ENCODE peak calls at places on chromosomes 6 and 20, in nine cellular contexts. One of them, this sample, is unnamed.

GRCh38 chr6:111230351-111231077 is 143.2 kb downstream of the SLC16A10 start:
- DNase-seq in GM03348: peak; percentile 74
- DNase-seq in right atrium auricular region: no peak
- DNase-seq in CD8-positive, alpha-beta T cell: no peak
- DNase-seq in mucosa of gallbladder: no peak
- DNase-seq in hypothalamus: no peak
- DNase-seq in activated CD4-positive, CD25-positive, alpha-beta regulatory T cell: no peak
- DNase-seq in aorta: no peak
- DNase-seq in activated CD8-positive, alpha-beta memory T cell treated with anti-CD3 and anti-CD28 coated beads, Interleukin-2, amount 50 U/mL, for 4 hours: no peak
- DNase-seq in this sample: no peak

GRCh38 chr6:145086197-145086596 is 649.1 kb downstream of the EPM2A start:
- DNase-seq in aorta: no peak
- DNase-seq in right atrium auricular region: no peak
- DNase-seq in hypothalamus: no peak
- DNase-seq in mucosa of gallbladder: no peak
- DNase-seq in CD8-positive, alpha-beta T cell: no peak
- DNase-seq in GM03348: peak; percentile 6
- DNase-seq in activated CD4-positive, CD25-positive, alpha-beta regulatory T cell: no peak
- DNase-seq in activated CD8-positive, alpha-beta memory T cell treated with anti-CD3 and anti-CD28 coated beads, Interleukin-2, amount 50 U/mL, for 4 hours: no peak
- DNase-seq in this sample: no peak

GRCh38 chr6:160000280-160000704 is 31.4 kb downstream of the IGF2R start:
- DNase-seq in CD8-positive, alpha-beta T cell: no peak
- DNase-seq in aorta: no peak
- DNase-seq in activated CD4-positive, CD25-positive, alpha-beta regulatory T cell: no peak
- DNase-seq in hypothalamus: no peak
- DNase-seq in mucosa of gallbladder: no peak
- DNase-seq in right atrium auricular region: no peak
- DNase-seq in activated CD8-positive, alpha-beta memory T cell treated with anti-CD3 and anti-CD28 coated beads, Interleukin-2, amount 50 U/mL, for 4 hours: no peak
- DNase-seq in GM03348: no peak
- DNase-seq in this sample: no peak

GRCh38 chr20:33059741-33060390 is 6.2 kb downstream of the BPIFB3 start:
- DNase-seq in GM03348: no peak
- DNase-seq in CD8-positive, alpha-beta T cell: no peak
- DNase-seq in right atrium auricular region: no peak
- DNase-seq in aorta: no peak
- DNase-seq in mucosa of gallbladder: no peak
- DNase-seq in activated CD4-positive, CD25-positive, alpha-beta regulatory T cell: no peak
- DNase-seq in activated CD8-positive, alpha-beta memory T cell treated with anti-CD3 and anti-CD28 coated beads, Interleukin-2, amount 50 U/mL, for 4 hours: no peak
- DNase-seq in hypothalamus: no peak
- DNase-seq in this sample: no peak

GRCh38 chr6:33744001-33744848 is 2.5 kb downstream of the IP6K3 start:
- DNase-seq in aorta: peak; percentile 70
- DNase-seq in right atrium auricular region: peak; percentile 76
- DNase-seq in activated CD8-positive, alpha-beta memory T cell treated with anti-CD3 and anti-CD28 coated beads, Interleukin-2, amount 50 U/mL, for 4 hours: peak; percentile 73
- DNase-seq in CD8-positive, alpha-beta T cell: peak; percentile 83
- DNase-seq in GM03348: peak; percentile 91
- DNase-seq in hypothalamus: peak; percentile 28
- DNase-seq in activated CD4-positive, CD25-positive, alpha-beta regulatory T cell: peak; percentile 52
- DNase-seq in mucosa of gallbladder: peak; percentile 65
- DNase-seq in this sample: peak; percentile 86

GRCh38 chr6:43629104-43629504 is at the start of gene GTPBP2:
- DNase-seq in CD8-positive, alpha-beta T cell: peak; percentile 96
- DNase-seq in hypothalamus: peak; percentile 79
- DNase-seq in activated CD4-positive, CD25-positive, alpha-beta regulatory T cell: peak; percentile 88
- DNase-seq in GM03348: peak; percentile 97
- DNase-seq in activated CD8-positive, alpha-beta memory T cell treated with anti-CD3 and anti-CD28 coated beads, Interleukin-2, amount 50 U/mL, for 4 hours: peak; percentile 95
- DNase-seq in mucosa of gallbladder: peak; percentile 99
- DNase-seq in aorta: peak; percentile 99
- DNase-seq in right atrium auricular region: peak; percentile 99
- DNase-seq in this sample: peak; percentile 99

GRCh38 chr6:97687916-97688315 is 404.9 kb upstream of the MMS22L start:
- DNase-seq in mucosa of gallbladder: no peak
- DNase-seq in GM03348: no peak
- DNase-seq in activated CD4-positive, CD25-positive, alpha-beta regulatory T cell: no peak
- DNase-seq in hypothalamus: no peak
- DNase-seq in activated CD8-positive, alpha-beta memory T cell treated with anti-CD3 and anti-CD28 coated beads, Interleukin-2, amount 50 U/mL, for 4 hours: no peak
- DNase-seq in right atrium auricular region: no peak
- DNase-seq in aorta: no peak
- DNase-seq in CD8-positive, alpha-beta T cell: no peak
- DNase-seq in this sample: no peak

GRCh38 chr6:130676077-130676772 is 151.0 kb upstream of the SMLR1 start:
- DNase-seq in mucosa of gallbladder: no peak
- DNase-seq in aorta: no peak
- DNase-seq in activated CD8-positive, alpha-beta memory T cell treated with anti-CD3 and anti-CD28 coated beads, Interleukin-2, amount 50 U/mL, for 4 hours: no peak
- DNase-seq in activated CD4-positive, CD25-positive, alpha-beta regulatory T cell: no peak
- DNase-seq in right atrium auricular region: no peak
- DNase-seq in hypothalamus: no peak
- DNase-seq in GM03348: no peak
- DNase-seq in CD8-positive, alpha-beta T cell: no peak
- DNase-seq in this sample: no peak

GRCh38 chr6:168908887-168909286 is 344.8 kb downstream of the THBS2 start:
- DNase-seq in hypothalamus: no peak
- DNase-seq in CD8-positive, alpha-beta T cell: no peak
- DNase-seq in GM03348: peak; percentile 85
- DNase-seq in activated CD4-positive, CD25-positive, alpha-beta regulatory T cell: no peak
- DNase-seq in right atrium auricular region: no peak
- DNase-seq in mucosa of gallbladder: no peak
- DNase-seq in activated CD8-positive, alpha-beta memory T cell treated with anti-CD3 and anti-CD28 coated beads, Interleukin-2, amount 50 U/mL, for 4 hours: no peak
- DNase-seq in aorta: no peak
- DNase-seq in this sample: no peak

GRCh38 chr6:25925808-25926325 is 4.6 kb downstream of the SLC17A2 start:
- DNase-seq in mucosa of gallbladder: no peak
- DNase-seq in activated CD4-positive, CD25-positive, alpha-beta regulatory T cell: no peak
- DNase-seq in activated CD8-positive, alpha-beta memory T cell treated with anti-CD3 and anti-CD28 coated beads, Interleukin-2, amount 50 U/mL, for 4 hours: no peak
- DNase-seq in CD8-positive, alpha-beta T cell: no peak
- DNase-seq in aorta: no peak
- DNase-seq in hypothalamus: no peak
- DNase-seq in right atrium auricular region: no peak
- DNase-seq in GM03348: no peak
- DNase-seq in this sample: no peak

GRCh38 chr6:111653961-111654360 is 48.3 kb upstream of the TRAF3IP2 start:
- DNase-seq in aorta: no peak
- DNase-seq in CD8-positive, alpha-beta T cell: no peak
- DNase-seq in GM03348: no peak
- DNase-seq in mucosa of gallbladder: no peak
- DNase-seq in right atrium auricular region: no peak
- DNase-seq in hypothalamus: no peak
- DNase-seq in activated CD8-positive, alpha-beta memory T cell treated with anti-CD3 and anti-CD28 coated beads, Interleukin-2, amount 50 U/mL, for 4 hours: no peak
- DNase-seq in activated CD4-positive, CD25-positive, alpha-beta regulatory T cell: no peak
- DNase-seq in this sample: no peak

GRCh38 chr20:51570755-51571469 is 28.4 kb upstream of the NFATC2 start:
- DNase-seq in activated CD4-positive, CD25-positive, alpha-beta regulatory T cell: no peak
- DNase-seq in mucosa of gallbladder: no peak
- DNase-seq in right atrium auricular region: peak; percentile 83
- DNase-seq in activated CD8-positive, alpha-beta memory T cell treated with anti-CD3 and anti-CD28 coated beads, Interleukin-2, amount 50 U/mL, for 4 hours: no peak
- DNase-seq in aorta: peak; percentile 51
- DNase-seq in hypothalamus: no peak
- DNase-seq in GM03348: peak; percentile 45
- DNase-seq in CD8-positive, alpha-beta T cell: no peak
- DNase-seq in this sample: no peak

GRCh38 chr6:31908791-31909190 is 6.9 kb upstream of the ZBTB12 start:
- DNase-seq in right atrium auricular region: no peak
- DNase-seq in activated CD4-positive, CD25-positive, alpha-beta regulatory T cell: no peak
- DNase-seq in aorta: no peak
- DNase-seq in CD8-positive, alpha-beta T cell: no peak
- DNase-seq in mucosa of gallbladder: no peak
- DNase-seq in hypothalamus: no peak
- DNase-seq in GM03348: no peak
- DNase-seq in activated CD8-positive, alpha-beta memory T cell treated with anti-CD3 and anti-CD28 coated beads, Interleukin-2, amount 50 U/mL, for 4 hours: no peak
- DNase-seq in this sample: no peak

GRCh38 chr6:10850728-10851127 is 12.4 kb upstream of the MAK start:
- DNase-seq in activated CD8-positive, alpha-beta memory T cell treated with anti-CD3 and anti-CD28 coated beads, Interleukin-2, amount 50 U/mL, for 4 hours: no peak
- DNase-seq in CD8-positive, alpha-beta T cell: no peak
- DNase-seq in aorta: no peak
- DNase-seq in mucosa of gallbladder: no peak
- DNase-seq in hypothalamus: no peak
- DNase-seq in right atrium auricular region: no peak
- DNase-seq in GM03348: no peak
- DNase-seq in activated CD4-positive, CD25-positive, alpha-beta regulatory T cell: no peak
- DNase-seq in this sample: no peak

GRCh38 chr6:139146317-139146726 is 11.4 kb downstream of the HECA start:
- DNase-seq in activated CD4-positive, CD25-positive, alpha-beta regulatory T cell: no peak
- DNase-seq in hypothalamus: no peak
- DNase-seq in CD8-positive, alpha-beta T cell: no peak
- DNase-seq in activated CD8-positive, alpha-beta memory T cell treated with anti-CD3 and anti-CD28 coated beads, Interleukin-2, amount 50 U/mL, for 4 hours: no peak
- DNase-seq in mucosa of gallbladder: no peak
- DNase-seq in aorta: no peak
- DNase-seq in GM03348: no peak
- DNase-seq in right atrium auricular region: no peak
- DNase-seq in this sample: no peak

GRCh38 chr6:27237089-27237723 is 10.3 kb upstream of the PRSS16 start:
- DNase-seq in GM03348: peak; percentile 43
- DNase-seq in right atrium auricular region: no peak
- DNase-seq in CD8-positive, alpha-beta T cell: no peak
- DNase-seq in activated CD8-positive, alpha-beta memory T cell treated with anti-CD3 and anti-CD28 coated beads, Interleukin-2, amount 50 U/mL, for 4 hours: no peak
- DNase-seq in hypothalamus: no peak
- DNase-seq in activated CD4-positive, CD25-positive, alpha-beta regulatory T cell: peak; percentile 14
- DNase-seq in mucosa of gallbladder: no peak
- DNase-seq in aorta: no peak
- DNase-seq in this sample: peak; percentile 56

GRCh38 chr20:59013959-59014608 is 5.1 kb upstream of the TUBB1 start:
- DNase-seq in aorta: peak; percentile 82
- DNase-seq in activated CD8-positive, alpha-beta memory T cell treated with anti-CD3 and anti-CD28 coated beads, Interleukin-2, amount 50 U/mL, for 4 hours: no peak
- DNase-seq in hypothalamus: no peak
- DNase-seq in mucosa of gallbladder: no peak
- DNase-seq in GM03348: peak; percentile 65
- DNase-seq in right atrium auricular region: peak; percentile 48
- DNase-seq in activated CD4-positive, CD25-positive, alpha-beta regulatory T cell: no peak
- DNase-seq in CD8-positive, alpha-beta T cell: peak; percentile 58
- DNase-seq in this sample: no peak

GRCh38 chr20:51456511-51457280 is 85.8 kb downstream of the NFATC2 start:
- DNase-seq in hypothalamus: peak; percentile 60
- DNase-seq in activated CD8-positive, alpha-beta memory T cell treated with anti-CD3 and anti-CD28 coated beads, Interleukin-2, amount 50 U/mL, for 4 hours: no peak
- DNase-seq in activated CD4-positive, CD25-positive, alpha-beta regulatory T cell: no peak
- DNase-seq in CD8-positive, alpha-beta T cell: no peak
- DNase-seq in mucosa of gallbladder: peak; percentile 96
- DNase-seq in right atrium auricular region: peak; percentile 95
- DNase-seq in aorta: peak; percentile 97
- DNase-seq in GM03348: peak; percentile 97
- DNase-seq in this sample: no peak

GRCh38 chr20:33606114-33606771 is 55.9 kb upstream of the C20orf144 start:
- DNase-seq in mucosa of gallbladder: no peak
- DNase-seq in aorta: no peak
- DNase-seq in right atrium auricular region: no peak
- DNase-seq in CD8-positive, alpha-beta T cell: no peak
- DNase-seq in GM03348: no peak
- DNase-seq in hypothalamus: no peak
- DNase-seq in activated CD8-positive, alpha-beta memory T cell treated with anti-CD3 and anti-CD28 coated beads, Interleukin-2, amount 50 U/mL, for 4 hours: no peak
- DNase-seq in activated CD4-positive, CD25-positive, alpha-beta regulatory T cell: no peak
- DNase-seq in this sample: no peak

GRCh38 chr6:170295519-170296422 is 4.9 kb upstream of the DLL1 start:
- DNase-seq in mucosa of gallbladder: no peak
- DNase-seq in GM03348: peak; percentile 52
- DNase-seq in hypothalamus: no peak
- DNase-seq in right atrium auricular region: no peak
- DNase-seq in activated CD8-positive, alpha-beta memory T cell treated with anti-CD3 and anti-CD28 coated beads, Interleukin-2, amount 50 U/mL, for 4 hours: peak; percentile 59
- DNase-seq in aorta: no peak
- DNase-seq in CD8-positive, alpha-beta T cell: no peak
- DNase-seq in activated CD4-positive, CD25-positive, alpha-beta regulatory T cell: peak; percentile 45
- DNase-seq in this sample: peak; percentile 60

GRCh38 chr6:78831492-78831891 is 35.9 kb upstream of the IRAK1BP1 start:
- DNase-seq in CD8-positive, alpha-beta T cell: no peak
- DNase-seq in hypothalamus: no peak
- DNase-seq in activated CD4-positive, CD25-positive, alpha-beta regulatory T cell: no peak
- DNase-seq in aorta: no peak
- DNase-seq in GM03348: no peak
- DNase-seq in mucosa of gallbladder: no peak
- DNase-seq in right atrium auricular region: no peak
- DNase-seq in activated CD8-positive, alpha-beta memory T cell treated with anti-CD3 and anti-CD28 coated beads, Interleukin-2, amount 50 U/mL, for 4 hours: no peak
- DNase-seq in this sample: no peak

GRCh38 chr6:75205776-75206334 is at the start of gene COL12A1:
- DNase-seq in CD8-positive, alpha-beta T cell: no peak
- DNase-seq in GM03348: peak; percentile 95
- DNase-seq in activated CD4-positive, CD25-positive, alpha-beta regulatory T cell: no peak
- DNase-seq in mucosa of gallbladder: peak; percentile 88
- DNase-seq in hypothalamus: no peak
- DNase-seq in aorta: peak; percentile 96
- DNase-seq in right atrium auricular region: peak; percentile 96
- DNase-seq in activated CD8-positive, alpha-beta memory T cell treated with anti-CD3 and anti-CD28 coated beads, Interleukin-2, amount 50 U/mL, for 4 hours: no peak
- DNase-seq in this sample: no peak

GRCh38 chr6:169809386-169809785 is 58.0 kb downstream of the ERMARD start:
- DNase-seq in CD8-positive, alpha-beta T cell: no peak
- DNase-seq in right atrium auricular region: no peak
- DNase-seq in activated CD4-positive, CD25-positive, alpha-beta regulatory T cell: no peak
- DNase-seq in activated CD8-positive, alpha-beta memory T cell treated with anti-CD3 and anti-CD28 coated beads, Interleukin-2, amount 50 U/mL, for 4 hours: no peak
- DNase-seq in hypothalamus: no peak
- DNase-seq in aorta: no peak
- DNase-seq in mucosa of gallbladder: no peak
- DNase-seq in GM03348: no peak
- DNase-seq in this sample: no peak

GRCh38 chr6:49527315-49527714 is 23.2 kb upstream of the C6orf141 start:
- DNase-seq in right atrium auricular region: no peak
- DNase-seq in activated CD8-positive, alpha-beta memory T cell treated with anti-CD3 and anti-CD28 coated beads, Interleukin-2, amount 50 U/mL, for 4 hours: no peak
- DNase-seq in hypothalamus: no peak
- DNase-seq in GM03348: no peak
- DNase-seq in aorta: no peak
- DNase-seq in CD8-positive, alpha-beta T cell: no peak
- DNase-seq in mucosa of gallbladder: no peak
- DNase-seq in activated CD4-positive, CD25-positive, alpha-beta regulatory T cell: no peak
- DNase-seq in this sample: no peak

GRCh38 chr6:56450882-56451739 is 191.6 kb downstream of the DST start:
- DNase-seq in hypothalamus: no peak
- DNase-seq in activated CD8-positive, alpha-beta memory T cell treated with anti-CD3 and anti-CD28 coated beads, Interleukin-2, amount 50 U/mL, for 4 hours: no peak
- DNase-seq in activated CD4-positive, CD25-positive, alpha-beta regulatory T cell: no peak
- DNase-seq in GM03348: no peak
- DNase-seq in CD8-positive, alpha-beta T cell: no peak
- DNase-seq in right atrium auricular region: peak; percentile 75
- DNase-seq in mucosa of gallbladder: peak; percentile 18
- DNase-seq in aorta: peak; percentile 85
- DNase-seq in this sample: no peak